ENCODE peak calls at places on chromosome 4, in nine cellular contexts. G is pancreas, O is thoracic aorta, P is OCI-LY7, V is cardiac muscle cell, B is mammary epithelial cell, F is heart left ventricle, R is RWPE2, M is H9. Z is an unnamed sample.

GRCh38 chr4:44425614-44426208 is 22.9 kb downstream of the KCTD8 start:
- DNase-seq in O (no peak), R (no peak), G (no peak), V (peak), M (peak), B (no peak), P (no peak), F (no peak), Z (no peak)

GRCh38 chr4:80138556-80139538 is 58.5 kb upstream of the PRDM8 start:
- DNase-seq in F (no peak), M (no peak), B (peak), O (no peak), G (no peak), R (no peak), P (no peak), V (peak), Z (no peak)

GRCh38 chr4:108030332-108030731 is 40.6 kb downstream of the HADH start:
- DNase-seq in F (no peak), P (peak), V (peak), R (no peak), M (peak), B (peak), G (no peak), O (no peak), Z (peak)

GRCh38 chr4:184143770-184144564 is 73.7 kb downstream of the ENPP6 start:
- DNase-seq in B (no peak), O (no peak), M (peak), V (no peak), G (no peak), P (no peak), R (no peak), F (no peak), Z (no peak)

GRCh38 chr4:1752284-1753041 is 31.1 kb downstream of the TACC3 start:
- DNase-seq in V (peak), B (no peak), P (no peak), M (no peak), G (no peak), R (no peak), O (no peak), F (no peak), Z (no peak)

GRCh38 chr4:140726776-140727500 is 29.2 kb downstream of the TBC1D9 start:
- DNase-seq in V (peak), G (no peak), P (no peak), O (no peak), M (no peak), B (peak), F (no peak), R (no peak), Z (no peak)

GRCh38 chr4:1862055-1862911 is 6.3 kb upstream of the LETM1 start:
- DNase-seq in M (no peak), G (no peak), P (no peak), O (no peak), R (no peak), F (no peak), V (no peak), B (no peak), Z (no peak)

GRCh38 chr4:70902577-70903281 is 560 bp downstream of the MOB1B start:
- DNase-seq in F (no peak), G (no peak), R (peak), O (no peak), B (no peak), P (peak), M (no peak), V (peak), Z (peak)

GRCh38 chr4:8506373-8507250 is 66.0 kb downstream of the TRMT44 start:
- DNase-seq in M (peak), O (peak), P (no peak), R (peak), V (peak), F (peak), B (no peak), G (no peak), Z (peak)

GRCh38 chr4:33975996-33976395 is 2268.3 kb downstream of the ARAP2 start:
- DNase-seq in B (no peak), V (peak), F (no peak), R (no peak), M (no peak), O (no peak), G (no peak), P (no peak), Z (no peak)

GRCh38 chr4:139242511-139243051 is 37.4 kb downstream of the MGARP start:
- DNase-seq in P (no peak), O (no peak), B (peak), V (peak), M (no peak), G (no peak), F (no peak), R (peak), Z (no peak)

GRCh38 chr4:77854431-77855111 is 8.1 kb upstream of the MRPL1 start:
- DNase-seq in B (peak), M (no peak), G (no peak), O (no peak), F (no peak), V (peak), P (no peak), R (no peak), Z (no peak)

GRCh38 chr4:100372432-100372831 is 145.4 kb downstream of the EMCN start:
- DNase-seq in V (peak), F (no peak), B (no peak), M (no peak), R (no peak), O (no peak), G (no peak), P (peak), Z (no peak)

GRCh38 chr4:170079981-170080380 is 9.8 kb downstream of the AADAT start:
- DNase-seq in B (no peak), M (no peak), V (no peak), F (no peak), G (no peak), R (no peak), P (no peak), O (no peak), Z (no peak)

GRCh38 chr4:143364063-143364462 is 27.4 kb downstream of the GAB1 start:
- DNase-seq in M (no peak), V (no peak), O (no peak), B (no peak), G (no peak), R (no peak), F (no peak), P (no peak), Z (no peak)

GRCh38 chr4:88244821-88245579 is 39.4 kb downstream of the PPM1K start:
- DNase-seq in R (no peak), G (no peak), P (peak), M (no peak), B (no peak), F (no peak), V (no peak), O (no peak), Z (no peak)

GRCh38 chr4:95450294-95450693 is 98.5 kb downstream of the UNC5C start:
- DNase-seq in P (no peak), M (no peak), G (no peak), B (no peak), R (no peak), V (no peak), F (no peak), O (no peak), Z (no peak)

GRCh38 chr4:150078996-150079581 is 844 bp downstream of the DCLK2 start:
- DNase-seq in V (peak), G (peak), B (peak), M (peak), O (no peak), P (no peak), R (peak), F (peak), Z (peak)

GRCh38 chr4:139774759-139775487 is 109.3 kb downstream of the MGST2 start:
- DNase-seq in V (no peak), R (no peak), P (no peak), B (no peak), F (no peak), G (no peak), M (no peak), O (no peak), Z (no peak)

GRCh38 chr4:16818005-16818404 is 80.4 kb downstream of the LDB2 start:
- DNase-seq in P (no peak), V (no peak), F (no peak), B (no peak), M (peak), O (no peak), R (no peak), G (no peak), Z (no peak)

GRCh38 chr4:122588453-122589238 is 32.2 kb downstream of the IL21 start:
- DNase-seq in F (no peak), O (no peak), R (no peak), B (no peak), P (no peak), M (no peak), V (no peak), G (no peak), Z (no peak)

GRCh38 chr4:20393486-20394100 is 141.9 kb downstream of the SLIT2 start:
- DNase-seq in B (no peak), M (no peak), F (no peak), O (no peak), V (no peak), R (no peak), G (no peak), P (no peak), Z (no peak)

GRCh38 chr4:20698382-20698781 is 1.9 kb upstream of the PACRGL start:
- DNase-seq in B (peak), P (no peak), M (no peak), V (peak), F (no peak), G (no peak), O (no peak), R (no peak), Z (no peak)

GRCh38 chr4:78634011-78634664 is 82.6 kb downstream of the ANXA3 start:
- DNase-seq in M (no peak), O (peak), F (peak), B (no peak), P (no peak), V (no peak), G (no peak), R (no peak), Z (no peak)

GRCh38 chr4:1290165-1290977 is 680 bp downstream of the MAEA start:
- DNase-seq in G (peak), R (no peak), P (peak), B (peak), O (no peak), F (no peak), M (no peak), V (no peak), Z (no peak)

GRCh38 chr4:149735796-149736195 is 79.8 kb downstream of the IQCM start:
- DNase-seq in G (no peak), B (peak), V (peak), P (no peak), R (no peak), F (no peak), O (no peak), M (no peak), Z (no peak)

GRCh38 chr4:166341992-166342391 is 469.0 kb downstream of the TLL1 start:
- DNase-seq in G (no peak), B (no peak), F (no peak), R (no peak), M (no peak), O (no peak), V (no peak), P (no peak), Z (no peak)

GRCh38 chr4:100042235-100042634 is 92.2 kb upstream of the H2AZ1 start:
- DNase-seq in B (no peak), F (no peak), P (no peak), G (no peak), O (no peak), M (no peak), R (no peak), V (no peak), Z (no peak)

GRCh38 chr4:95549246-95550138 is 719 bp upstream of the UNC5C start:
- DNase-seq in F (peak), R (no peak), G (peak), V (peak), P (no peak), B (peak), M (peak), O (no peak), Z (peak)

GRCh38 chr4:23237771-23238170 is 545.0 kb downstream of the GBA3 start:
- DNase-seq in M (no peak), G (peak), B (no peak), V (peak), P (no peak), R (no peak), O (no peak), F (peak), Z (no peak)

GRCh38 chr4:148271166-148271565 is 171.0 kb downstream of the NR3C2 start:
- DNase-seq in G (no peak), V (no peak), M (no peak), R (no peak), O (no peak), P (no peak), F (no peak), B (no peak), Z (no peak)

GRCh38 chr4:55949480-55949802 is 696 bp downstream of the CEP135 start:
- DNase-seq in M (no peak), F (no peak), R (no peak), V (no peak), B (no peak), P (no peak), G (no peak), O (no peak), Z (no peak)

GRCh38 chr4:85580489-85580888 is 105.5 kb downstream of the ARHGAP24 start:
- DNase-seq in V (no peak), F (no peak), O (no peak), B (no peak), M (no peak), G (no peak), P (no peak), R (no peak), Z (no peak)
- TF ChIP-seq CTCF in V (no peak), F (no peak), O (no peak), B (no peak), M (no peak), G (no peak), P (no peak), R (no peak), Z (no peak)

GRCh38 chr4:189436207-189436606 is 504.5 kb upstream of the FRG1 start:
- DNase-seq in O (no peak), F (no peak), P (no peak), V (no peak), M (no peak), G (no peak), B (no peak), R (no peak), Z (no peak)
- TF ChIP-seq CTCF in O (no peak), F (peak), P (peak), V (no peak), M (peak), G (peak), B (no peak), R (peak), Z (peak)

GRCh38 chr4:62003695-62004094 is 803.6 kb downstream of the ADGRL3 start:
- DNase-seq in G (no peak), R (no peak), O (no peak), P (no peak), B (no peak), V (no peak), M (no peak), F (no peak), Z (no peak)

GRCh38 chr4:62004881-62005280 is 804.8 kb downstream of the ADGRL3 start:
- DNase-seq in P (no peak), R (no peak), G (no peak), F (no peak), V (no peak), B (no peak), M (no peak), O (no peak), Z (no peak)

DNA sequence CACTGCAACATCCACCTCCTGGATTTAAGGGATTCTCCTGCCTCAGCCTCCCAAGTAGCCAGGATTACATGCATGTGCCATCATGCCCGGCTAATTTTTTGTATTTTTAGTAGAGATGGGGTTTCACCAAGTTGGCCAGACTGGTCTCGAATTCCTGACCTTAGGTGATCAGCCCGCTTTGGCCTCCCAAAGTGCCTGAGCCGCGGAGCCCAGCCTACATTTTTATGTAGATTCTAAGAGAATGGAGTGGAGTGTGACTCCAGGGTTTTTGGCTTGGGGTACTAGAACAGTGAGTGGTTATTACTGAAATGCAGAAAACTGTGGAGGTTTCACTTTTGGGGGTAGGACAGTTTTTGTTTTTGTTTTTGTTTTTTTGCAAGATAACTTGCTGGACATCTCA is 806.0 kb downstream of the ADGRL3 start:
- DNase-seq in O (no peak), R (no peak), M (peak), G (no peak), F (no peak), B (no peak), P (no peak), V (no peak), Z (no peak)
- TF ChIP-seq CTCF in O (no peak), R (no peak), M (no peak), G (no peak), F (no peak), B (no peak), P (no peak), V (no peak), Z (no peak)

DNA sequence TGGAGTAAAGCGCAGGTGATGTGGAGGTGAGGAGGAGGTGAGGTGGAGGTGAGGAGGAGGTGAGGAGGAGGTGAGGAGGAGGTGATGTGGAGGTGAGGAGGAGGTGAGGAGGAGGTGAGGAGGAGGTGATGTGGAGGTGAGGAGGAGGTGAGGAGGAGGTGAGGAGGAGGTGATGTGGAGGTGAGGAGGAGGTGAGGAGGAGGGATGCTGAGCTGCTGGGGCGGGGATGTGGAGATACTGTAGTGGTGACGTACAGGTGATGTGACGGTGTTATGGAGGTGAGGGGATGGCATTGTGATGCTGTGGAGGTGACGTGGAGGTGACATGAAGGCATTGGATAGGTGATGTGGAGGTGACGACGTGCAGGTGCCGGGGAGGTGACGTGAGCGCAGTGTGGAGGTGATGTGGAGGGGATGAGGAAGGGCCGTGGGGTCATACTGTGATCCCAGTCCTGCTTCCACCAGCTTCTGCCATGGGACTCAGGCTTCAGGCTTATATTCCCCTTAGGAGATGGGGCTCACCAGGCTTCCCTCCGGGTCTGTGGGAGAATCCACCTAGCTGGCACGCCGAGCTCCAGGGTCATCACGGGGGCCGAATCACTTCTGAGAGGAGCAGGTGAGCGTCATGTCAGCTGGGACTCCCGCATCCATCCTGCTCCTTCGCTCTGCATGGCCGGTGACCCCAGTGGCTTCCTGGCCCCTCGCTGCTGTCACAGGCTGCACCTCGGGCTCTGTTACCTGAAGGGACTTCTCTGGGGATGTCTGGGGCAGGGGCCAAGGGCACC is 47.9 kb upstream of the GRPEL1 start:
- DNase-seq in O (no peak), B (no peak), M (no peak), V (no peak), P (no peak), R (peak), G (no peak), F (no peak), Z (no peak)
- TF ChIP-seq CTCF in O (no peak), B (no peak), M (no peak), V (no peak), P (no peak), R (no peak), G (no peak), F (no peak), Z (no peak)

DNA sequence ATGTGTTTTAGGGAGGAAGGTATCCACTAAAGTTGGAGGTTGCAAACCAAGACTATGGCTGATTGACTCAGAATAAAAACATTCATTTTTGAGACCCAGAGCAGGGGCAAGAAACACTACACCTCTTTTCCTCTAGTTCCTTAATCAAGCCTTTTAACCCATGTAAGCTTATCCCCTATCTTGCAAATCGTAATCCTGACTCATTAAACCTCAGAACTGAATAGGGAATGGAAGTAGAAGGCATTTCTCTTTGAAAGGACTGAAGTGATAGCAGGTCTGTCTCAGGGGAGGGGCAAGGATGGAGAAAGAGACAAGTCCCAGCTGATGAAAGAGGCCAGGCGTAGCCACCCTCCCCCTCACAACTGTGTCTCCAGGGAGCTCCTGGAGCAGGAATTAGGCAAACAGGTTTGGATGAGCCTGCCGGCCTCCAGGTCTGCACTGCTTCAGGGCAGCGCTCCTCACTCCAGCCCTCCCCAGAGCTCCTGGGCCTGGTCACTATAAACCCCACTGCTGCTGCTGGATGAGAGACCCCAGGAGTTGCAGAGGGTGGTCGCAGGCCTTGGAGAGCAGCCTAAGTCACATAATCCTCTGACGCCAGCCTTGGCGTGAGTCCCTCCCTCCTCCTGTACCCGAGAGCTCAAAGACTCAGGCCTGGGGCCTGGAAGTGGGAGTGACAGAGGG is 21.4 kb upstream of the MSX1 start:
- DNase-seq in M (peak), R (no peak), B (peak), P (no peak), G (no peak), F (no peak), V (no peak), O (no peak), Z (no peak)
- TF ChIP-seq CTCF in M (no peak), R (no peak), B (no peak), P (no peak), G (no peak), F (no peak), V (no peak), O (no peak), Z (no peak)